ENCODE peak calls at places on chromosomes 16 and 17, in four cellular contexts. One of them, this sample, is unnamed.
A peak's percentile ranks its signal among the peaks of the same experiment; 100 is the strongest.

GRCh38 chr16:85415196-85415988 is 197.7 kb upstream of the GSE1 start:
- DNase-seq in iris pigment epithelial cell: no peak
- DNase-seq in psoas muscle: no peak
- DNase-seq in cardiac fibroblast: no peak
- DNase-seq in this sample: no peak

GRCh38 chr16:2897110-2897509 is 14.1 kb downstream of the FLYWCH2 start:
- DNase-seq in psoas muscle: no peak
- DNase-seq in cardiac fibroblast: peak; percentile 73
- DNase-seq in iris pigment epithelial cell: peak; percentile 21
- DNase-seq in this sample: no peak

GRCh38 chr16:51569204-51569911 is 418.3 kb upstream of the SALL1 start:
- DNase-seq in psoas muscle: no peak
- DNase-seq in cardiac fibroblast: peak; percentile 44
- DNase-seq in iris pigment epithelial cell: peak; percentile 28
- DNase-seq in this sample: peak; percentile 25

GRCh38 chr17:17376362-17376761 is 73.2 kb downstream of the NT5M start:
- DNase-seq in cardiac fibroblast: peak; percentile 79
- DNase-seq in iris pigment epithelial cell: no peak
- DNase-seq in psoas muscle: no peak
- DNase-seq in this sample: no peak

GRCh38 chr16:50263940-50264929 is 2.1 kb upstream of the ADCY7 start:
- DNase-seq in iris pigment epithelial cell: no peak
- DNase-seq in cardiac fibroblast: peak; percentile 53
- DNase-seq in psoas muscle: no peak
- DNase-seq in this sample: no peak

GRCh38 chr16:1288813-1289479 is 20.5 kb upstream of the UBE2I start:
- DNase-seq in iris pigment epithelial cell: no peak
- DNase-seq in cardiac fibroblast: no peak
- DNase-seq in psoas muscle: no peak
- DNase-seq in this sample: no peak

GRCh38 chr17:65554568-65555223 is 6.8 kb downstream of the AXIN2 start:
- DNase-seq in iris pigment epithelial cell: no peak
- DNase-seq in psoas muscle: no peak
- DNase-seq in cardiac fibroblast: no peak
- DNase-seq in this sample: no peak

GRCh38 chr17:34930283-34930682 is 31.0 kb downstream of the CCT6B start:
- DNase-seq in cardiac fibroblast: no peak
- DNase-seq in psoas muscle: no peak
- DNase-seq in iris pigment epithelial cell: no peak
- DNase-seq in this sample: no peak

GRCh38 chr17:45984368-45984767 is 14.7 kb upstream of the STH start:
- DNase-seq in iris pigment epithelial cell: no peak
- DNase-seq in cardiac fibroblast: no peak
- DNase-seq in psoas muscle: no peak
- DNase-seq in this sample: no peak

GRCh38 chr16:82344157-82344556 is 174.1 kb upstream of the MPHOSPH6 start:
- DNase-seq in psoas muscle: no peak
- DNase-seq in iris pigment epithelial cell: peak; percentile 10
- DNase-seq in cardiac fibroblast: peak; percentile 2
- DNase-seq in this sample: no peak

GRCh38 chr17:2396568-2397246 is 4.2 kb downstream of the MNT start:
- DNase-seq in iris pigment epithelial cell: peak; percentile 99
- DNase-seq in psoas muscle: peak; percentile 91
- DNase-seq in cardiac fibroblast: peak; percentile 98
- DNase-seq in this sample: peak; percentile 98

GRCh38 chr17:11372692-11373091 is 131.7 kb downstream of the SHISA6 start:
- DNase-seq in iris pigment epithelial cell: no peak
- DNase-seq in cardiac fibroblast: no peak
- DNase-seq in psoas muscle: no peak
- DNase-seq in this sample: no peak

GRCh38 chr17:45274033-45274432 is 12.1 kb upstream of the SPATA32 start:
- DNase-seq in iris pigment epithelial cell: no peak
- DNase-seq in cardiac fibroblast: no peak
- DNase-seq in psoas muscle: no peak
- DNase-seq in this sample: no peak

GRCh38 chr16:70779361-70779760 is 21.6 kb downstream of the VAC14 start:
- DNase-seq in psoas muscle: no peak
- DNase-seq in iris pigment epithelial cell: peak; percentile 32
- DNase-seq in cardiac fibroblast: no peak
- DNase-seq in this sample: no peak

GRCh38 chr17:60154616-60155426 is 5.0 kb downstream of the CA4 start:
- DNase-seq in psoas muscle: peak; percentile 45
- DNase-seq in iris pigment epithelial cell: peak; percentile 62
- DNase-seq in cardiac fibroblast: peak; percentile 80
- DNase-seq in this sample: no peak

GRCh38 chr17:60525347-60525623 is 757 bp downstream of the APPBP2 start:
- DNase-seq in psoas muscle: no peak
- DNase-seq in iris pigment epithelial cell: no peak
- DNase-seq in cardiac fibroblast: no peak
- DNase-seq in this sample: peak; percentile 27

GRCh38 chr17:45841098-45841497 is 3.6 kb upstream of the SPPL2C start:
- DNase-seq in cardiac fibroblast: no peak
- DNase-seq in psoas muscle: peak; percentile 0
- DNase-seq in iris pigment epithelial cell: no peak
- DNase-seq in this sample: no peak

GRCh38 chr16:19804538-19805323 is 79.9 kb downstream of the GPRC5B start:
- DNase-seq in cardiac fibroblast: peak; percentile 39
- DNase-seq in psoas muscle: peak; percentile 50
- DNase-seq in iris pigment epithelial cell: no peak
- DNase-seq in this sample: peak; percentile 80

GRCh38 chr16:65445313-65446260 is 323.7 kb upstream of the CDH11 start:
- DNase-seq in cardiac fibroblast: no peak
- DNase-seq in psoas muscle: no peak
- DNase-seq in iris pigment epithelial cell: no peak
- DNase-seq in this sample: no peak

GRCh38 chr16:88528902-88529318 is 41.3 kb upstream of the ZC3H18 start:
- DNase-seq in psoas muscle: peak; percentile 7
- DNase-seq in iris pigment epithelial cell: no peak
- DNase-seq in cardiac fibroblast: no peak
- DNase-seq in this sample: no peak

GRCh38 chr16:23355106-23355670 is 53.1 kb downstream of the SCNN1B start:
- DNase-seq in cardiac fibroblast: no peak
- DNase-seq in psoas muscle: no peak
- DNase-seq in iris pigment epithelial cell: no peak
- DNase-seq in this sample: no peak

GRCh38 chr17:68290268-68290954 is 516 bp downstream of the SLC16A6 start:
- DNase-seq in iris pigment epithelial cell: no peak
- DNase-seq in cardiac fibroblast: no peak
- DNase-seq in psoas muscle: peak; percentile 37
- DNase-seq in this sample: peak; percentile 50

GRCh38 chr17:58316260-58316960 is 12.2 kb downstream of the TSPOAP1 start:
- DNase-seq in iris pigment epithelial cell: no peak
- DNase-seq in cardiac fibroblast: no peak
- DNase-seq in psoas muscle: no peak
- DNase-seq in this sample: peak; percentile 16

GRCh38 chr17:35051579-35052239 is 11.8 kb downstream of the RFFL start:
- DNase-seq in iris pigment epithelial cell: peak; percentile 64
- DNase-seq in psoas muscle: no peak
- DNase-seq in cardiac fibroblast: peak; percentile 18
- DNase-seq in this sample: no peak

GRCh38 chr17:67376892-67377726 is at the start of gene PITPNC1:
- DNase-seq in cardiac fibroblast: peak; percentile 88
- DNase-seq in psoas muscle: peak; percentile 82
- DNase-seq in iris pigment epithelial cell: peak; percentile 92
- DNase-seq in this sample: peak; percentile 91

GRCh38 chr16:64830653-64831052 is 291.2 kb downstream of the CDH11 start:
- DNase-seq in cardiac fibroblast: peak; percentile 74
- DNase-seq in psoas muscle: no peak
- DNase-seq in iris pigment epithelial cell: peak; percentile 84
- DNase-seq in this sample: no peak

GRCh38 chr17:31148205-31148604 is 53.4 kb downstream of the NF1 start:
- DNase-seq in iris pigment epithelial cell: no peak
- DNase-seq in cardiac fibroblast: peak; percentile 46
- DNase-seq in psoas muscle: no peak
- DNase-seq in this sample: no peak

GRCh38 chr16:88453621-88454314 is 688 bp downstream of the ZFPM1 start:
- DNase-seq in cardiac fibroblast: no peak
- DNase-seq in iris pigment epithelial cell: peak; percentile 44
- DNase-seq in psoas muscle: no peak
- DNase-seq in this sample: peak; percentile 66

GRCh38 chr17:82014971-82015310 is 7.7 kb downstream of the CENPX start:
- DNase-seq in iris pigment epithelial cell: no peak
- DNase-seq in psoas muscle: no peak
- DNase-seq in cardiac fibroblast: no peak
- DNase-seq in this sample: no peak

GRCh38 chr17:59436900-59437299 is 105.4 kb downstream of the YPEL2 start:
- DNase-seq in iris pigment epithelial cell: no peak
- DNase-seq in psoas muscle: peak; percentile 36
- DNase-seq in cardiac fibroblast: no peak
- DNase-seq in this sample: peak; percentile 81

This sample was measured in adrenal gland.